ENCODE peak calls at places on chromosomes 12 and 14, in five cellular contexts. V is caudate nucleus, R is HT1080, P is T-helper 1 cell, B is epithelial cell of esophagus. A is an unnamed sample.

GRCh38 chr12:85872497-85873091 is 1.5 kb upstream of the NTS start:
- DNase-seq in V (no peak), R (peak), P (peak), B (peak), A (peak)

GRCh38 chr14:91873476-91874265 is 6.3 kb upstream of the TC2N start:
- DNase-seq in V (no peak), R (peak), P (peak), B (peak), A (peak)

GRCh38 chr12:46506961-46507360 is 134.4 kb upstream of the SLC38A2 start:
- DNase-seq in V (no peak), R (no peak), P (no peak), B (no peak), A (no peak)

GRCh38 chr14:56660677-56661389 is 81.2 kb downstream of the TMEM260 start:
- DNase-seq in V (no peak), R (no peak), P (no peak), B (no peak), A (no peak)

GRCh38 chr14:74048291-74048690 is 29.1 kb downstream of the BBOF1 start:
- DNase-seq in V (no peak), R (peak), P (no peak), B (peak), A (peak)

GRCh38 chr14:54894995-54895394 is 7.6 kb downstream of the GCH1 start:
- DNase-seq in V (no peak), R (peak), P (no peak), B (peak), A (peak)

GRCh38 chr12:3797649-3798048 is 44.7 kb upstream of the CRACR2A start:
- DNase-seq in V (no peak), R (no peak), P (no peak), B (no peak), A (peak)

GRCh38 chr14:105478624-105479305 is 4.1 kb downstream of the CRIP2 start:
- DNase-seq in V (no peak), R (no peak), P (no peak), B (no peak), A (no peak)

GRCh38 chr12:42643881-42644579 is 54.5 kb upstream of the PRICKLE1 start:
- DNase-seq in V (no peak), R (no peak), P (no peak), B (no peak), A (no peak)

GRCh38 chr14:74275265-74275841 is 27.4 kb downstream of the ABCD4 start:
- DNase-seq in V (no peak), R (peak), P (no peak), B (peak), A (peak)

GRCh38 chr12:47799357-47799955 is 20.2 kb downstream of the HDAC7 start:
- DNase-seq in V (peak), R (no peak), P (no peak), B (no peak), A (no peak)

GRCh38 chr12:78167510-78167909 is 336.8 kb downstream of the NAV3 start:
- DNase-seq in V (no peak), R (no peak), P (no peak), B (peak), A (no peak)